ENCODE peak calls at places on chromosomes 2 and 18, in seven cellular contexts. One of them, this sample, is unnamed. For H3K4me1, the result is how much of the 10 kb centered on the place peaks cover.

GRCh38 chr2:206526416-206526815 is 83.1 kb downstream of the ADAM23 start:
- DNase-seq in fibroblast of lung: no peak
- DNase-seq in PC-3: no peak
- DNase-seq in left lung: no peak
- DNase-seq in aorta: no peak
- DNase-seq in SK-N-SH: no peak
- DNase-seq in left ventricle myocardium inferior: no peak
- DNase-seq in this sample: peak

GRCh38 chr2:584863-585823 is 92.1 kb downstream of the TMEM18 start:
- DNase-seq in left ventricle myocardium inferior: no peak
- DNase-seq in left lung: no peak
- DNase-seq in fibroblast of lung: no peak
- DNase-seq in PC-3: peak
- DNase-seq in aorta: peak
- DNase-seq in SK-N-SH: no peak
- DNase-seq in this sample: no peak

GRCh38 chr2:108612153-108612513 is 77.9 kb downstream of the LIMS1 start:
- DNase-seq in SK-N-SH: no peak
- DNase-seq in fibroblast of lung: peak
- DNase-seq in left lung: no peak
- DNase-seq in left ventricle myocardium inferior: no peak
- DNase-seq in PC-3: no peak
- DNase-seq in aorta: no peak
- DNase-seq in this sample: no peak

GRCh38 chr2:181959508-181959907 is 26.1 kb upstream of the PPP1R1C start:
- DNase-seq in SK-N-SH: no peak
- DNase-seq in PC-3: peak
- DNase-seq in aorta: no peak
- DNase-seq in left ventricle myocardium inferior: no peak
- DNase-seq in fibroblast of lung: peak
- DNase-seq in left lung: no peak
- DNase-seq in this sample: no peak

GRCh38 chr2:8579686-8580085 is 102.2 kb upstream of the ID2 start:
- DNase-seq in PC-3: no peak
- DNase-seq in aorta: no peak
- DNase-seq in left lung: no peak
- DNase-seq in SK-N-SH: no peak
- DNase-seq in fibroblast of lung: no peak
- DNase-seq in left ventricle myocardium inferior: no peak
- DNase-seq in this sample: no peak

GRCh38 chr18:3789525-3789924 is 339.6 kb downstream of the TGIF1 start:
- DNase-seq in aorta: no peak
- DNase-seq in SK-N-SH: no peak
- DNase-seq in left lung: no peak
- DNase-seq in fibroblast of lung: no peak
- DNase-seq in left ventricle myocardium inferior: no peak
- DNase-seq in PC-3: no peak
- DNase-seq in this sample: no peak

GRCh38 chr2:72035518-72036172 is 112.0 kb downstream of the CYP26B1 start:
- DNase-seq in left ventricle myocardium inferior: no peak
- DNase-seq in PC-3: no peak
- DNase-seq in aorta: no peak
- DNase-seq in fibroblast of lung: peak
- DNase-seq in SK-N-SH: peak
- DNase-seq in left lung: peak
- DNase-seq in this sample: no peak

GRCh38 chr2:170930132-170931109 is 1.4 kb downstream of the GORASP2 start:
- DNase-seq in SK-N-SH: peak
- DNase-seq in left lung: no peak
- DNase-seq in fibroblast of lung: peak
- DNase-seq in left ventricle myocardium inferior: no peak
- DNase-seq in aorta: no peak
- DNase-seq in PC-3: peak
- DNase-seq in this sample: peak

GRCh38 chr2:165513479-165513878 is 44.0 kb downstream of the CSRNP3 start:
- DNase-seq in fibroblast of lung: no peak
- DNase-seq in PC-3: no peak
- DNase-seq in left ventricle myocardium inferior: no peak
- DNase-seq in SK-N-SH: no peak
- DNase-seq in left lung: no peak
- DNase-seq in aorta: no peak
- DNase-seq in this sample: no peak

GRCh38 chr2:170218456-170218855 is 40.5 kb downstream of the MYO3B start:
- DNase-seq in SK-N-SH: no peak
- DNase-seq in PC-3: peak
- DNase-seq in left ventricle myocardium inferior: no peak
- DNase-seq in aorta: no peak
- DNase-seq in left lung: no peak
- DNase-seq in fibroblast of lung: no peak
- DNase-seq in this sample: no peak

GRCh38 chr2:128967666-128968065 is 649.0 kb upstream of the HS6ST1 start:
- DNase-seq in PC-3: no peak
- DNase-seq in SK-N-SH: no peak
- DNase-seq in left lung: no peak
- DNase-seq in fibroblast of lung: no peak
- DNase-seq in left ventricle myocardium inferior: no peak
- DNase-seq in aorta: no peak
- DNase-seq in this sample: no peak

GRCh38 chr2:66030553-66030952 is 404.4 kb upstream of the MEIS1 start:
- DNase-seq in PC-3: peak
- DNase-seq in aorta: no peak
- DNase-seq in left lung: no peak
- DNase-seq in left ventricle myocardium inferior: no peak
- DNase-seq in SK-N-SH: peak
- DNase-seq in fibroblast of lung: no peak
- DNase-seq in this sample: peak

GRCh38 chr2:232315049-232315922 is 63.3 kb upstream of the ALPP start:
- DNase-seq in left ventricle myocardium inferior: peak
- DNase-seq in PC-3: peak
- DNase-seq in left lung: peak
- DNase-seq in aorta: peak
- DNase-seq in SK-N-SH: no peak
- DNase-seq in fibroblast of lung: peak
- DNase-seq in this sample: peak

GRCh38 chr2:25305197-25305596 is 36.5 kb downstream of the DNMT3A start:
- DNase-seq in PC-3: no peak
- DNase-seq in left lung: no peak
- DNase-seq in left ventricle myocardium inferior: no peak
- DNase-seq in aorta: no peak
- DNase-seq in SK-N-SH: no peak
- DNase-seq in fibroblast of lung: no peak
- DNase-seq in this sample: no peak

GRCh38 chr18:28808373-28808772 is 631.4 kb upstream of the CDH2 start:
- DNase-seq in left lung: no peak
- DNase-seq in SK-N-SH: no peak
- DNase-seq in aorta: no peak
- DNase-seq in fibroblast of lung: no peak
- DNase-seq in PC-3: no peak
- DNase-seq in left ventricle myocardium inferior: no peak
- DNase-seq in this sample: no peak

GRCh38 chr2:56291711-56292110 is 107.9 kb downstream of the CCDC85A start:
- DNase-seq in SK-N-SH: no peak
- DNase-seq in fibroblast of lung: no peak
- DNase-seq in left ventricle myocardium inferior: no peak
- DNase-seq in left lung: no peak
- DNase-seq in aorta: no peak
- DNase-seq in PC-3: no peak
- DNase-seq in this sample: no peak

GRCh38 chr2:171923206-171923605 is 945 bp downstream of the HAT1 start:
- DNase-seq in aorta: no peak
- DNase-seq in fibroblast of lung: peak
- DNase-seq in SK-N-SH: no peak
- DNase-seq in left ventricle myocardium inferior: no peak
- DNase-seq in PC-3: peak
- DNase-seq in left lung: no peak
- DNase-seq in this sample: peak

GRCh38 chr2:44351676-44352075 is 9.6 kb downstream of the PREPL start:
- DNase-seq in left lung: no peak
- DNase-seq in SK-N-SH: no peak
- DNase-seq in PC-3: no peak
- DNase-seq in aorta: no peak
- DNase-seq in fibroblast of lung: peak
- DNase-seq in left ventricle myocardium inferior: no peak
- DNase-seq in this sample: no peak

GRCh38 chr2:173884403-173884802 is 80.8 kb downstream of the SP3 start:
- DNase-seq in left lung: no peak
- DNase-seq in fibroblast of lung: peak
- DNase-seq in SK-N-SH: peak
- DNase-seq in PC-3: peak
- DNase-seq in left ventricle myocardium inferior: peak
- DNase-seq in aorta: no peak
- DNase-seq in this sample: peak

GRCh38 chr2:149422337-149422990 is 92.1 kb downstream of the LYPD6 start:
- DNase-seq in PC-3: peak
- DNase-seq in fibroblast of lung: peak
- DNase-seq in left lung: no peak
- DNase-seq in aorta: no peak
- DNase-seq in left ventricle myocardium inferior: no peak
- DNase-seq in SK-N-SH: no peak
- DNase-seq in this sample: no peak

GRCh38 chr2:145228506-145228905 is 708.6 kb upstream of the ZEB2 start:
- DNase-seq in SK-N-SH: peak
- DNase-seq in fibroblast of lung: peak
- DNase-seq in left ventricle myocardium inferior: no peak
- DNase-seq in left lung: no peak
- DNase-seq in aorta: no peak
- DNase-seq in PC-3: no peak
- DNase-seq in this sample: no peak

GRCh38 chr2:34734662-34735061 is 1135.6 kb upstream of the FAM98A start:
- DNase-seq in SK-N-SH: no peak
- DNase-seq in PC-3: no peak
- DNase-seq in fibroblast of lung: no peak
- DNase-seq in left lung: no peak
- DNase-seq in aorta: no peak
- DNase-seq in left ventricle myocardium inferior: no peak
- DNase-seq in this sample: no peak

GRCh38 chr18:57559311-57559710 is 27.2 kb downstream of the FECH start:
- DNase-seq in aorta: no peak
- DNase-seq in fibroblast of lung: no peak
- DNase-seq in PC-3: no peak
- DNase-seq in left lung: no peak
- DNase-seq in left ventricle myocardium inferior: peak
- DNase-seq in SK-N-SH: no peak
- DNase-seq in this sample: no peak

GRCh38 chr2:235605999-235606715 is 112.3 kb downstream of the AGAP1 start:
- DNase-seq in SK-N-SH: peak
- DNase-seq in aorta: no peak
- DNase-seq in left ventricle myocardium inferior: no peak
- DNase-seq in PC-3: no peak
- DNase-seq in left lung: no peak
- DNase-seq in fibroblast of lung: peak
- DNase-seq in this sample: peak

GRCh38 chr2:162085090-162085891 is 11.3 kb upstream of the DPP4 start:
- DNase-seq in fibroblast of lung: peak
- DNase-seq in left lung: no peak
- DNase-seq in aorta: no peak
- DNase-seq in PC-3: peak
- DNase-seq in left ventricle myocardium inferior: no peak
- DNase-seq in SK-N-SH: no peak
- DNase-seq in this sample: no peak

GRCh38 chr2:98114643-98115355 is 27.8 kb downstream of the VWA3B start:
- DNase-seq in left lung: no peak
- DNase-seq in PC-3: no peak
- DNase-seq in SK-N-SH: no peak
- DNase-seq in fibroblast of lung: no peak
- DNase-seq in aorta: no peak
- DNase-seq in left ventricle myocardium inferior: no peak
- DNase-seq in this sample: no peak

GRCh38 chr2:10328667-10329583 is 26.2 kb downstream of the HPCAL1 start:
- DNase-seq in left lung: no peak
- DNase-seq in SK-N-SH: no peak
- DNase-seq in aorta: peak
- DNase-seq in PC-3: no peak
- DNase-seq in fibroblast of lung: no peak
- DNase-seq in left ventricle myocardium inferior: no peak
- DNase-seq in this sample: no peak
- H3K4me1 ChIP-seq in left lung: half or more
- H3K4me1 ChIP-seq in SK-N-SH: under half
- H3K4me1 ChIP-seq in aorta: under half
- H3K4me1 ChIP-seq in PC-3: half or more
- H3K4me1 ChIP-seq in fibroblast of lung: under half
- H3K4me1 ChIP-seq in left ventricle myocardium inferior: half or more
- H3K4me1 ChIP-seq in this sample: under half

DNA sequence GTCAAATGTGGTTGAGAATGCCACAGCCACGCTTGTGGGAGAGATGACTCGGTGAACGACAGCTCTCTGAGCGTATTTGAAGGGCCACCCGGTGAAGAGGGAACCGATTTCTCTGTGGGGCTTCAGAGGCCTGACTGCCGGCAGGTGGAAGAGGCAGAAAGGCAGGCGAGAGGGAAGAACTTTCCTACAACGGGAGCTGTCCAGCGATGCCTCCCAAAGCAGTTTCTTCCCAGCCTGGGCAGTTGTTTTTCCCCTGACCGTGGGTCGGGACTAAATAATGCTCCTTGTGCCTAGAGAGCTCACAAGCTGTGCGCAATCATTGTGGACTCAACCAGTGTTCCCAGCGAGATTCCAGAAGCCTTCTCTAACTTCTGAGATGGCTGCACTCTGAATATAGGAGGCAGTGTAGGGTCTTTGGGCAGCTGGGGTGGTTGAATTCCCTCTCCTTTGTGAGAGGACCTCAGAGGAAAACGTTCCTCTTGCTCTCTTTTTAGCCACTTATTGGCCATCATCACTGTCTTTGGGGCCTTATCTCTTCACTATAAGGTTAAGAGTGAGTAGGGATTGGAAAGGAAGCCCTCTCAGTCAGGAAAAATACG is 702 bp downstream of the SEC11C start:
- DNase-seq in aorta: no peak
- DNase-seq in PC-3: peak
- DNase-seq in fibroblast of lung: peak
- DNase-seq in SK-N-SH: no peak
- DNase-seq in left lung: no peak
- DNase-seq in left ventricle myocardium inferior: no peak
- DNase-seq in this sample: peak
- H3K27ac ChIP-seq in aorta: no peak
- H3K27ac ChIP-seq in PC-3: no peak
- H3K27ac ChIP-seq in fibroblast of lung: no peak
- H3K27ac ChIP-seq in SK-N-SH: no peak
- H3K27ac ChIP-seq in left lung: peak
- H3K27ac ChIP-seq in left ventricle myocardium inferior: peak
- H3K27ac ChIP-seq in this sample: no peak

GRCh38 chr2:104340879-104341812 is 512.8 kb upstream of the POU3F3 start:
- DNase-seq in PC-3: no peak
- DNase-seq in left lung: no peak
- DNase-seq in fibroblast of lung: no peak
- DNase-seq in aorta: no peak
- DNase-seq in left ventricle myocardium inferior: no peak
- DNase-seq in SK-N-SH: no peak
- DNase-seq in this sample: no peak
- H3K4me3 ChIP-seq in PC-3: no peak
- H3K4me3 ChIP-seq in left lung: no peak
- H3K4me3 ChIP-seq in fibroblast of lung: no peak
- H3K4me3 ChIP-seq in aorta: no peak
- H3K4me3 ChIP-seq in left ventricle myocardium inferior: no peak
- H3K4me3 ChIP-seq in SK-N-SH: no peak
- H3K4me3 ChIP-seq in this sample: no peak

DNA sequence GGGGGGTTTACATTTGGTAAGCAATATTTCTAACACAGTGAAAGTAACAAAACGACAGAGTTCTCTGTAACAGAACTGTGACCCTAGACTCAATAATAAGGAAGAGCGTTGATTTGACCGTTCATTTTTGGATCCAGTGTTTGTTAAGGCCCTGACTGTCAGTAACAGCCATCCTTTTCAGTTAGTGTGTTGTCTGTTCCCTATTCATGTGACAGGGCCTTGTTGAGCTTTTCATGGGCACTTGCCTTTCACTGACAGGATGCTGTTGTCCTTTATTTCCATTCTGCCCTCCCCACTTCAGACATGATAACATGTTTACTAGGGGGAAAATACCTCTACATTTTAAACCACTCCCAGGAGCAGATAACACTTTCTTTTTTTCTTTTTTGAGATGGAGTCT is 45.8 kb downstream of the MAP4K4 start:
- DNase-seq in left lung: no peak
- DNase-seq in fibroblast of lung: no peak
- DNase-seq in left ventricle myocardium inferior: no peak
- DNase-seq in aorta: no peak
- DNase-seq in PC-3: no peak
- DNase-seq in SK-N-SH: no peak
- DNase-seq in this sample: no peak
- H3K4me1 ChIP-seq in left lung: half or more
- H3K4me1 ChIP-seq in fibroblast of lung: under half
- H3K4me1 ChIP-seq in left ventricle myocardium inferior: half or more
- H3K4me1 ChIP-seq in aorta: under half
- H3K4me1 ChIP-seq in PC-3: half or more
- H3K4me1 ChIP-seq in SK-N-SH: under half
- H3K4me1 ChIP-seq in this sample: under half